ENCODE peak calls at places on chromosomes 1 and 21, in seven cellular contexts. U, Z, F, X, C, B and Y are unnamed samples.

GRCh38 chr1:192866224-192866868 is 57.5 kb downstream of the RGS2 start:
- DNase-seq in U (no peak), B (no peak), Z (no peak), C (no peak), F (no peak), X (no peak), Y (no peak)

GRCh38 chr1:183515002-183515689 is 42.8 kb downstream of the SMG7 start:
- DNase-seq in U (no peak), Z (no peak), C (no peak), X (peak; percentile 89), F (no peak), B (peak; percentile 87), Y (peak; percentile 95)

GRCh38 chr21:41112740-41113692 is 54.9 kb upstream of the BACE2 start:
- DNase-seq in B (no peak), X (peak; percentile 92), C (peak; percentile 36), F (peak; percentile 23), U (peak; percentile 11), Z (peak; percentile 52), Y (peak; percentile 36)

GRCh38 chr1:5389101-5389885 is 602.9 kb downstream of the NPHP4 start:
- DNase-seq in C (no peak), U (no peak), B (no peak), X (no peak), Z (no peak), F (no peak), Y (no peak)

GRCh38 chr1:221994274-221994698 is 252.4 kb upstream of the DUSP10 start:
- DNase-seq in Z (no peak), U (no peak), C (no peak), X (peak; percentile 81), B (peak; percentile 38), F (no peak), Y (no peak)

GRCh38 chr1:40344597-40344996 is 27.5 kb upstream of the COL9A2 start:
- DNase-seq in X (peak; percentile 81), F (peak; percentile 13), U (peak; percentile 18), Z (no peak), C (no peak), B (no peak), Y (no peak)

GRCh38 chr21:17612023-17612564 is 607 bp downstream of the BTG3 start:
- DNase-seq in Z (peak; percentile 33), B (no peak), F (peak; percentile 66), C (no peak), X (peak; percentile 69), U (peak; percentile 70), Y (peak; percentile 43)

GRCh38 chr21:33384851-33385331 is 18.3 kb upstream of the IFNGR2 start:
- DNase-seq in F (no peak), B (no peak), X (no peak), Z (no peak), C (no peak), U (no peak), Y (no peak)

GRCh38 chr1:200737647-200738296 is 921 bp upstream of the CAMSAP2 start:
- DNase-seq in U (peak; percentile 8), F (no peak), Z (no peak), X (no peak), B (no peak), C (no peak), Y (no peak)

GRCh38 chr1:200732438-200732837 is 6.3 kb upstream of the CAMSAP2 start:
- DNase-seq in U (peak; percentile 44), F (no peak), C (no peak), B (no peak), X (no peak), Z (no peak), Y (no peak)

GRCh38 chr1:200731654-200732332 is 6.9 kb upstream of the CAMSAP2 start:
- DNase-seq in C (no peak), F (no peak), X (no peak), B (no peak), U (no peak), Z (no peak), Y (no peak)

GRCh38 chr1:200729863-200730262 is 8.8 kb upstream of the CAMSAP2 start:
- DNase-seq in F (no peak), X (peak; percentile 17), B (no peak), Z (no peak), U (no peak), C (no peak), Y (no peak)

DNA sequence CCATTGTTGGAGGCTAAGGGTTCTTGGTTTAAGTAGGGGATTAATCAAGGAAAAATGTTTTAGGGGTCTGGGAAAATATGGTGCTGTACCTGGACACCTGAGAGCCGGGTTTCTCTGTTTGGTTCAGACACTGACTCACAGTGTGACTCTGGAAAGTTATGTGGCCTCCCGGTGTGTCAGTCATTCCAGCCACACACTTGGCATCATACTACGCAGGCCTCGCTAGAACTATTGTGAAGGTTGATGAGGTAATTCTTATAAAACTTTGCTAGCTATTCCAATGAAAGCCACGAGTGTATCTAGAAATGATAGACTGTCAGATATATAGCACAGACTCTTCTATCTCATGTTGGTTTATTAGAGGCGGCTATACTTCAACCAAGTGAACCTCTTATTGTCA is 4.8 kb upstream of the CAMSAP2 start:
- DNase-seq in F (no peak), B (peak; percentile 94), X (no peak), U (no peak), C (no peak), Z (no peak), Y (no peak)
- H3K4me3 ChIP-seq in F (no peak overlapping the region), B (no peak overlapping the region), X (no peak overlapping the region), U (no peak overlapping the region), C (no peak overlapping the region), Z (no peak overlapping the region), Y (no peak overlapping the region)

GRCh38 chr1:147245129-147245528 is 2.6 kb downstream of the CHD1L start:
- DNase-seq in Z (no peak), C (no peak), B (no peak), U (no peak), F (no peak), X (no peak), Y (no peak)

GRCh38 chr1:147245586-147246021 is 3.1 kb downstream of the CHD1L start:
- DNase-seq in X (no peak), C (no peak), U (no peak), Z (no peak), F (no peak), B (peak; percentile 37), Y (no peak)

GRCh38 chr1:147247656-147248238 is 5.3 kb downstream of the CHD1L start:
- DNase-seq in F (no peak), Z (no peak), C (no peak), U (no peak), B (no peak), X (no peak), Y (no peak)

GRCh38 chr1:147246910-147247655 is 4.6 kb downstream of the CHD1L start:
- DNase-seq in U (no peak), F (no peak), Z (peak; percentile 28), X (no peak), C (peak; percentile 36), B (no peak), Y (no peak)

DNA sequence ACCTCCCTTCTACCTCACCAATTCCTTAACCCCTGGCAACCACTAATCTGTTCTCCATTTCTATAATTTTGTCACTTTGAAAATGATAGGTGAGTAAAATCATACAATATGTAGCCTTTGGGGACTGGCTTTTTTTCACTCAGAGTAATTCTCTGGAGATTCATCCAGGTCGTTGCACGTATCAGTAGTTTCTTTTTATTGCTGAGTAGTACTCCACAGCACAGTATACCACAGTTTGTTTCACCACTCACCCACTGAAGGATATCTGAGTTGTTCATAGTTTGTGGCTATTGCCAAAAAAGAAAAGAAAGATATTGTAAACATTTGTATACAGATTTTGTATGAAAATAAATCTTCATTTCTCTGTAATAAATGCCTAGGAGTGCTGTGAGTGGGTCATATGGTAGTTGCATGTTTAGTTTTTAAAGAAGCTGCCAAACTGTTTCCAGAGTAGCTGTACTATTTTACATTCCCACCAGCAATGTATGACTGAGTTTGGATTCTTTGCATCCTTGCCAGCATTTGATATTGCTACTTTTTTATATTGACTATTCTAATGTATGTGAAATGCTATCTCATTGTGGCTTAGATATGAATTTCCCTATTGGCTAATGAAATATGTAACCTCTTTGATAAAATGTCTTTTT is 3.7 kb downstream of the CHD1L start:
- DNase-seq in X (peak; percentile 15), Z (no peak), F (no peak), C (no peak), B (no peak), U (no peak), Y (no peak)
- H3K4me2 ChIP-seq in X (no peak overlapping the region), Z (no peak overlapping the region), F (no peak overlapping the region), C (no peak overlapping the region), B (peak overlapping the region; percentile 17), U (no peak overlapping the region), Y (no peak overlapping the region)

GRCh38 chr1:161718559-161719324 is 2.6 kb upstream of the FCRLB start:
- DNase-seq in F (no peak), X (no peak), B (no peak), U (no peak), C (no peak), Z (peak; percentile 25), Y (no peak)
- H3F3A ChIP-seq in F (peaks cover 10% of the 10 kb centered on the region), X (peaks cover 29% of the 10 kb centered on the region), B (no peaks in the 10 kb centered on the region), U (no peaks in the 10 kb centered on the region), C (no peaks in the 10 kb centered on the region), Z (peaks cover 10% of the 10 kb centered on the region), Y (no peaks in the 10 kb centered on the region)

GRCh38 chr1:109282952-109283747 is at the start of gene PSRC1:
- DNase-seq in B (peak; percentile 96), U (peak; percentile 99), Z (peak; percentile 79), F (peak; percentile 99), X (peak; percentile 99), C (peak; percentile 98), Y (peak; percentile 89)

GRCh38 chr1:109280768-109281356 is 2.1 kb downstream of the PSRC1 start:
- DNase-seq in U (no peak), Z (no peak), C (no peak), F (no peak), B (no peak), X (no peak), Y (no peak)

GRCh38 chr1:109282497-109282951 is 421 bp downstream of the PSRC1 start:
- DNase-seq in F (no peak), X (no peak), U (peak; percentile 66), B (no peak), Z (no peak), C (no peak), Y (no peak)

GRCh38 chr1:109283748-109284600 is 1.0 kb upstream of the PSRC1 start:
- DNase-seq in X (no peak), U (peak; percentile 83), C (no peak), Z (peak; percentile 53), F (no peak), B (no peak), Y (no peak)

DNA sequence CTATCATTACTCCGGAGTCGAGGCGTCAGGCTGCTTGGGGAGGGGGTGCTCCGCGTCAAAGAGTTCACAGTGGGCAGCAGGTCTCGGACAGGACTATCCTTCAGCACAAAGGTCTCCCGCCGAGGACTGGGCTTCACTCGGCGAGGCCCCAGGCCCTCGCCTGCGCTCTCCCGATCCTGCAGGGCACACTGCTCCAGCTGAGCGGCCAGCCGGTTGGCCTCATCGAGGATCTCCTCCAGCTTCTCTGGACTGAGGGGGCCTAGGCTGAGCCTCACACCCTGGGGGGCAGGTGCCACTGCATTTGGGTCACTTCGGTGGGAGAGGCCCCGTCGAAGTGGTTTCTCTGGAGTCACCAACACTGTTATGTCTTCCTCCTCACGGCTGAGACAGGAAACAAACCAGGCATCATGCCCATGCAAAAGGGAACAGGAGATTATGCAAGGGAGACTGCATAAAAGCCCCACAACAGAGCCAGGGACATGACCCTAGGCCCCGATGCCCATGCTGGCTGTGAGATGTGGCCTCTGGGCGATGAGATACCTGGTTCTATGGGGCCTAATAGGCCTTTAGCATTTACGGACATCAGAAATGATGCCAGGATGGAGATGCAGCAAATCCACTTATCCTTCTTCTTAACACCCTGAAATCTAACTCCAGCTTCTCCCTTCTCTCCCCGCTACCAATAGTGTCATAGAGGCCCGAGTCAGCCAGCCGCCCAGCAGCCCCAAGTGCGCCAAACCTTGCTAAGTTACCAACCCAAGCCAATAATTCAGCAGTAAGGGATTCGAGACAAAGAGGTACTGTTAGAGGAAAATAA is 1.1 kb downstream of the PSRC1 start:
- DNase-seq in F (no peak), U (no peak), B (no peak), Z (no peak), C (no peak), X (peak; percentile 27), Y (no peak)
- H3K4me3 ChIP-seq in F (peak overlapping the region; percentile 84), U (peak overlapping the region; percentile 98), B (peak overlapping the region; percentile 89), Z (peak overlapping the region; percentile 80), C (peak overlapping the region; percentile 70), X (peak overlapping the region; percentile 84), Y (peak overlapping the region; percentile 76)